ENCODE peak calls at places on chromosomes 2 and 18, in four cellular contexts. F, Z, K and B are unnamed samples.
A peak's percentile ranks its signal among the peaks of the same experiment; 100 is the strongest.

GRCh38 chr18:22422909-22423548 is 5.3 kb upstream of the CTAGE1 start:
- DNase-seq in F (no peak), Z (no peak), K (no peak), B (no peak)

GRCh38 chr18:76450912-76451421 is 44.1 kb downstream of the ZNF516 start:
- DNase-seq in F (no peak), Z (peak; percentile 37), K (peak; percentile 45), B (no peak)

GRCh38 chr2:46984034-46984433 is 68.4 kb upstream of the MCFD2 start:
- DNase-seq in F (no peak), Z (no peak), K (no peak), B (no peak)

GRCh38 chr18:50696436-50696835 is 123.4 kb downstream of the MRO start:
- DNase-seq in F (no peak), Z (no peak), K (no peak), B (no peak)

GRCh38 chr2:126506786-126507185 is 149.2 kb upstream of the GYPC start:
- DNase-seq in F (no peak), Z (no peak), K (no peak), B (no peak)

GRCh38 chr2:27954771-27955384 is 64.3 kb downstream of the BABAM2 start:
- DNase-seq in F (peak; percentile 6), Z (peak; percentile 16), K (peak; percentile 93), B (no peak)

GRCh38 chr2:111900859-111901258 is 2.5 kb downstream of the MERTK start:
- DNase-seq in F (peak; percentile 66), Z (no peak), K (peak; percentile 40), B (no peak)

GRCh38 chr2:176830362-176830761 is 382.2 kb upstream of the HNRNPA3 start:
- DNase-seq in F (peak; percentile 23), Z (no peak), K (peak; percentile 4), B (no peak)

GRCh38 chr18:56873441-56874140 is 222.4 kb downstream of the WDR7 start:
- DNase-seq in F (peak; percentile 2), Z (no peak), K (no peak), B (no peak)

GRCh38 chr2:11753452-11753885 is 7.0 kb downstream of the LPIN1 start:
- DNase-seq in F (peak; percentile 65), Z (peak; percentile 93), K (peak; percentile 63), B (no peak)

GRCh38 chr18:7778181-7778580 is 211.1 kb downstream of the PTPRM start:
- DNase-seq in F (no peak), Z (no peak), K (no peak), B (no peak)

GRCh38 chr2:406231-406630 is 118.3 kb upstream of the ALKAL2 start:
- DNase-seq in F (no peak), Z (no peak), K (no peak), B (no peak)

GRCh38 chr2:12797815-12798214 is 81.1 kb downstream of the TRIB2 start:
- DNase-seq in F (no peak), Z (no peak), K (peak; percentile 3), B (no peak)

GRCh38 chr2:232901711-232902578 is 31.9 kb downstream of the SNORC start:
- DNase-seq in F (peak; percentile 28), Z (no peak), K (peak; percentile 16), B (no peak)

GRCh38 chr18:2417861-2418610 is 153.3 kb downstream of the METTL4 start:
- DNase-seq in F (no peak), Z (no peak), K (no peak), B (no peak)

GRCh38 chr2:39481611-39482010 is 44.5 kb upstream of the MAP4K3 start:
- DNase-seq in F (no peak), Z (no peak), K (no peak), B (no peak)

GRCh38 chr2:201237486-201238241 is 22.7 kb upstream of the CASP8 start:
- DNase-seq in F (no peak), Z (no peak), K (peak; percentile 69), B (no peak)

DNA sequence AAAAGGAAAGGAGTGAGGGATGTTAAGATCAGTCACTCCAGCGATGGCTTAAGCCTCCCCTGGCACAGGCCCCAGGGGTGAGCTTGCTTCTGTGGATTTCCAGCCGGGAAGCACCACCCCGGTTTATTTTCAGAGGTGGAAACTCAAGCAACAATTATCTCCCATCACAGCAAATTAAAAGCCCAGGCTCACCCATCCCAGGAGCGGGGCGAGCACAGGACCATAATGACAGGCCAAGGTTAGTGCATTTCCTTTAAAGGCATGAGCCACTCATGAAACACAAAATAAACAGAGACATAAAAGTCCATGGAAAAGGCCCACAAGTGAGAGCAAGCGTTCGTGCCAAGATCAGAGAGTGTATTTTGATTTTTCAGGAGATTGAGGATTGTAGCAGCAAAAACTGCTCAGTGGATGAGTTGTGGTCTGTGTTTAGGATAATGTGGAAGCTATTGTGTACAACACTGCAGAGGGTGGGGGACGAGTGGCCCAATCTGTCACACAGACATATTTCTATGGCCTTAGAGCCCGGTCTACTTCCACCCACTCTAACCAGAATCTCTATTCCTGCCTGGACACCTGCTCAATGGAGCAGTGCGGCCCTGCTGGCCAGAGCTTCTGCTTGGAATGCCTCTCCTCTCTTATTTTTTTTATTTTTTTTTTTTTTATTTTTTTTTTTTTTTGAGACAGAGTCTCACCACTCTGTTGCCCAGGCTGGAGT is 111.4 kb upstream of the CDC42EP3 start:
- DNase-seq in F (no peak), Z (no peak), K (no peak), B (no peak)
- TF ChIP-seq SPI1 in F (no peak), Z (no peak), K (no peak), B (no peak)

GRCh38 chr2:216319771-216320170 is 52.5 kb downstream of the MARCHF4 start:
- DNase-seq in F (no peak), Z (no peak), K (no peak), B (no peak)
- TF ChIP-seq SPI1 in F (no peak), Z (no peak), K (no peak), B (no peak)

GRCh38 chr2:219045937-219046550 is 4.7 kb upstream of the CFAP65 start:
- DNase-seq in F (peak; percentile 62), Z (no peak), K (peak; percentile 15), B (peak; percentile 33)
- TF ChIP-seq SPI1 in F (no peak), Z (no peak), K (no peak), B (no peak)

DNA sequence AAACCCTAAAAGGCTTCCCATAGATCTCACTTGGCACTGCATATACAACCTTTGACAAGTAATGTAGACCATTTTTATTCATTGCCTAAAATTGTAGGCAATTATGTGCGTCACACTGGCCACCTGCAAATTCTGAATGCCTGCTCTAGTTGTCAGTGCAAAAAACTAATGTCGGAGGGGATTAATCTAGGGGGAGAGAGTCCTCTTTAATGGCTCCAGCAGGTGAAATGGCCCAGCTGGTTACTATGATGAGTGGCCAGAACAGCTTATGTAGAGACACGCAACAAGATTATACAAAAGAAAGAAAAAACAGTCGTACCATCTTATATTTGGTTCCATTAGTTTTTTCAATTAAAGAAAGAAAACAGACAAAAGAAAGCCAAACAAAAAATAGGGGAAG is 123.2 kb downstream of the OLA1 start:
- DNase-seq in F (no peak), Z (no peak), K (no peak), B (no peak)
- TF ChIP-seq SPI1 in F (no peak), Z (no peak), K (no peak), B (no peak)

GRCh38 chr18:62778976-62779869 is 63.9 kb downstream of the PHLPP1 start:
- DNase-seq in F (peak; percentile 58), Z (no peak), K (no peak), B (no peak)
- TF ChIP-seq SPI1 in F (no peak), Z (no peak), K (no peak), B (no peak)

GRCh38 chr18:995641-996040 is 91.0 kb downstream of the ADCYAP1 start:
- DNase-seq in F (no peak), Z (no peak), K (no peak), B (no peak)
- TF ChIP-seq SPI1 in F (no peak), Z (no peak), K (no peak), B (no peak)

DNA sequence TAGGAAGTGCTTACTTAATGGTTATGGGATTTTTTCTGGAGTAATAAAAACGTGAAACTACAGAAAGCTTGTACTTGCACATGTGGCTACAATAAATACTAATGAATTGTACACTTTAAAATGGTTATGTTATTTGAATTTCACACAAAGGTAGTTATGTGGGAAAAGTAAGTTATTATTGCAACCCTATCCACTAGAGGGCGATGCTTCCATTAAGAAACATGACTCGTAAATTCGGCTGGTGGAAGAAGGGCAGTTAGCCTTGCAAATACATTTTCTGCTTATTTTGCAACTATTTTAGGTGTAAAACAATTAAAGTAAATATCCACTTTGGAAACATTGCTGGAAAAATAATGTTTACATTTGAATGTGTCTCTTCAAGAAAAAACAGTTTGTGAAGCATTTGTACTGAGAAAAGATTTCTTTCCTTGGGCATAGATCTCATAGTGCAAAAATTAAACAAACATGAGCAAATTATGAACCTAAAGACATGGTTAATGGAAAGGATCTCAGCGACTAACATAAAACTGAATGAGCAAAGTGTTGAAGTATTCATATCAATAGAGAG is 68.1 kb upstream of the CSRNP3 start:
- DNase-seq in F (peak; percentile 58), Z (peak; percentile 9), K (peak; percentile 30), B (no peak)
- TF ChIP-seq SPI1 in F (no peak), Z (no peak), K (no peak), B (no peak)

GRCh38 chr18:44840053-44840826 is 159.6 kb downstream of the SETBP1 start:
- DNase-seq in F (no peak), Z (no peak), K (no peak), B (no peak)
- TF ChIP-seq SPI1 in F (no peak), Z (no peak), K (no peak), B (no peak)

DNA sequence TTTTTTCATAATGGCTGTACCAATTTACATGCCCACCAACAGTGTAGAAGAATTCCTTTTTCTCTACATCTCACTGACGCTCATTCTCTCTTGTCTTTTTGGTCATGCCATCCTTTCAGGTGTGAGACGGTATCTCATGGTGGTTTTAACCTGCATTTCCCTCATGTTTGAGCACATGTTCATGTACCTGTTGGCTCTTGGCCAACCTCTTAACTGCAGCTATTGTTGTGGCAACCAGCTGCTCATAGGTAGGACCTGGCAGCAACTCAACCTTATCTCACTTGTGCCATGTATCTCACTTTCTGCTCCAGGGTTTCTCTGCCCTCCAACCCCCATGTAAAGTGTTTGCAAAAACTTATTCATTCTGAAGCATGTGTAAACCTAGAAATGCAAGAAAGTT is 167.5 kb downstream of the UPP2 start:
- DNase-seq in F (no peak), Z (no peak), K (no peak), B (no peak)
- TF ChIP-seq SPI1 in F (no peak), Z (no peak), K (no peak), B (no peak)